ENCODE peak calls at places on chromosomes 5 and 9, in nine cellular contexts. One of them, this sample, is unnamed.
A peak's percentile ranks its signal among the peaks of the same experiment; 100 is the strongest.

GRCh38 chr9:124411514-124412227 is 3.6 kb downstream of the PSMB7 start:
- DNase-seq in neural progenitor cell: no peak
- DNase-seq in HTR-8/SVneo: no peak
- DNase-seq in osteocyte: no peak
- DNase-seq in ELF-1: no peak
- DNase-seq in SW480: no peak
- DNase-seq in CD4-positive, CD25-positive, alpha-beta regulatory T cell: no peak
- DNase-seq in hepatic stellate cell: peak; percentile 66
- DNase-seq in brain pericyte: no peak
- DNase-seq in this sample: peak; percentile 79

GRCh38 chr9:127158995-127159801 is 36.8 kb upstream of the ANGPTL2 start:
- DNase-seq in neural progenitor cell: peak; percentile 70
- DNase-seq in HTR-8/SVneo: peak; percentile 24
- DNase-seq in osteocyte: peak; percentile 65
- DNase-seq in ELF-1: peak; percentile 68
- DNase-seq in SW480: peak; percentile 85
- DNase-seq in CD4-positive, CD25-positive, alpha-beta regulatory T cell: no peak
- DNase-seq in hepatic stellate cell: peak; percentile 86
- DNase-seq in brain pericyte: no peak
- DNase-seq in this sample: peak; percentile 29

GRCh38 chr5:392431-392988 is 50.5 kb upstream of the EXOC3 start:
- DNase-seq in neural progenitor cell: no peak
- DNase-seq in HTR-8/SVneo: peak; percentile 55
- DNase-seq in osteocyte: peak; percentile 73
- DNase-seq in ELF-1: peak; percentile 55
- DNase-seq in SW480: peak; percentile 83
- DNase-seq in CD4-positive, CD25-positive, alpha-beta regulatory T cell: peak; percentile 49
- DNase-seq in hepatic stellate cell: no peak
- DNase-seq in brain pericyte: no peak
- DNase-seq in this sample: no peak

GRCh38 chr5:130282044-130282443 is 377.8 kb downstream of the CHSY3 start:
- DNase-seq in neural progenitor cell: no peak
- DNase-seq in HTR-8/SVneo: no peak
- DNase-seq in osteocyte: no peak
- DNase-seq in ELF-1: no peak
- DNase-seq in SW480: no peak
- DNase-seq in CD4-positive, CD25-positive, alpha-beta regulatory T cell: no peak
- DNase-seq in hepatic stellate cell: no peak
- DNase-seq in brain pericyte: no peak
- DNase-seq in this sample: peak; percentile 24

GRCh38 chr5:87102841-87103240 is 164.8 kb upstream of the RASA1 start:
- DNase-seq in neural progenitor cell: no peak
- DNase-seq in HTR-8/SVneo: no peak
- DNase-seq in osteocyte: no peak
- DNase-seq in ELF-1: no peak
- DNase-seq in SW480: no peak
- DNase-seq in CD4-positive, CD25-positive, alpha-beta regulatory T cell: no peak
- DNase-seq in hepatic stellate cell: no peak
- DNase-seq in brain pericyte: no peak
- DNase-seq in this sample: no peak

GRCh38 chr5:149771216-149771973 is 41.3 kb downstream of the PPARGC1B start:
- DNase-seq in neural progenitor cell: no peak
- DNase-seq in HTR-8/SVneo: no peak
- DNase-seq in osteocyte: no peak
- DNase-seq in ELF-1: no peak
- DNase-seq in SW480: no peak
- DNase-seq in CD4-positive, CD25-positive, alpha-beta regulatory T cell: no peak
- DNase-seq in hepatic stellate cell: no peak
- DNase-seq in brain pericyte: no peak
- DNase-seq in this sample: no peak

GRCh38 chr5:44974813-44975212 is 166.1 kb downstream of the MRPS30 start:
- DNase-seq in neural progenitor cell: no peak
- DNase-seq in HTR-8/SVneo: no peak
- DNase-seq in osteocyte: peak; percentile 81
- DNase-seq in ELF-1: no peak
- DNase-seq in SW480: no peak
- DNase-seq in CD4-positive, CD25-positive, alpha-beta regulatory T cell: no peak
- DNase-seq in hepatic stellate cell: no peak
- DNase-seq in brain pericyte: no peak
- DNase-seq in this sample: no peak

GRCh38 chr5:79464695-79465332 is 49.1 kb downstream of the HOMER1 start:
- DNase-seq in neural progenitor cell: peak; percentile 18
- DNase-seq in HTR-8/SVneo: peak; percentile 46
- DNase-seq in osteocyte: no peak
- DNase-seq in ELF-1: no peak
- DNase-seq in SW480: peak; percentile 52
- DNase-seq in CD4-positive, CD25-positive, alpha-beta regulatory T cell: no peak
- DNase-seq in hepatic stellate cell: peak; percentile 20
- DNase-seq in brain pericyte: no peak
- DNase-seq in this sample: peak; percentile 45

GRCh38 chr9:72540348-72540873 is 19.0 kb downstream of the TMC1 start:
- DNase-seq in neural progenitor cell: no peak
- DNase-seq in HTR-8/SVneo: no peak
- DNase-seq in osteocyte: no peak
- DNase-seq in ELF-1: peak; percentile 27
- DNase-seq in SW480: peak; percentile 93
- DNase-seq in CD4-positive, CD25-positive, alpha-beta regulatory T cell: no peak
- DNase-seq in hepatic stellate cell: peak; percentile 32
- DNase-seq in brain pericyte: no peak
- DNase-seq in this sample: peak; percentile 93

GRCh38 chr5:180648658-180649296 is 623 bp downstream of the FLT4 start:
- DNase-seq in neural progenitor cell: peak; percentile 85
- DNase-seq in HTR-8/SVneo: peak; percentile 60
- DNase-seq in osteocyte: no peak
- DNase-seq in ELF-1: peak; percentile 43
- DNase-seq in SW480: no peak
- DNase-seq in CD4-positive, CD25-positive, alpha-beta regulatory T cell: no peak
- DNase-seq in hepatic stellate cell: no peak
- DNase-seq in brain pericyte: no peak
- DNase-seq in this sample: no peak

GRCh38 chr5:140189977-140190867 is 15.2 kb downstream of the CYSTM1 start:
- DNase-seq in neural progenitor cell: peak; percentile 61
- DNase-seq in HTR-8/SVneo: no peak
- DNase-seq in osteocyte: no peak
- DNase-seq in ELF-1: no peak
- DNase-seq in SW480: peak; percentile 77
- DNase-seq in CD4-positive, CD25-positive, alpha-beta regulatory T cell: no peak
- DNase-seq in hepatic stellate cell: peak; percentile 70
- DNase-seq in brain pericyte: no peak
- DNase-seq in this sample: no peak

GRCh38 chr9:95936579-95937075 is 61.1 kb downstream of the ERCC6L2 start:
- DNase-seq in neural progenitor cell: no peak
- DNase-seq in HTR-8/SVneo: no peak
- DNase-seq in osteocyte: no peak
- DNase-seq in ELF-1: no peak
- DNase-seq in SW480: no peak
- DNase-seq in CD4-positive, CD25-positive, alpha-beta regulatory T cell: no peak
- DNase-seq in hepatic stellate cell: no peak
- DNase-seq in brain pericyte: no peak
- DNase-seq in this sample: no peak

GRCh38 chr5:32202394-32202793 is 28.3 kb upstream of the GOLPH3 start:
- DNase-seq in neural progenitor cell: no peak
- DNase-seq in HTR-8/SVneo: no peak
- DNase-seq in osteocyte: no peak
- DNase-seq in ELF-1: no peak
- DNase-seq in SW480: no peak
- DNase-seq in CD4-positive, CD25-positive, alpha-beta regulatory T cell: no peak
- DNase-seq in hepatic stellate cell: peak; percentile 51
- DNase-seq in brain pericyte: no peak
- DNase-seq in this sample: no peak